ENCODE peak calls at places on chromosome 21, in eight cellular contexts. One of them, this sample, is unnamed.
A peak's percentile ranks its signal among the peaks of the same experiment; 100 is the strongest.

GRCh38 chr21:27251752-27252151 is 284.9 kb upstream of the ADAMTS5 start:
- DNase-seq in epithelial cell of esophagus: no peak
- DNase-seq in SHP77: no peak
- DNase-seq in GM03348: no peak
- DNase-seq in fibroblast of gingiva: no peak
- DNase-seq in NAMALWA: no peak
- DNase-seq in EH: no peak
- DNase-seq in GM23248: no peak
- DNase-seq in this sample: no peak

GRCh38 chr21:35641271-35642016 is 418.9 kb downstream of the SETD4 start:
- DNase-seq in epithelial cell of esophagus: no peak
- DNase-seq in SHP77: no peak
- DNase-seq in GM03348: peak; percentile 66
- DNase-seq in fibroblast of gingiva: peak; percentile 75
- DNase-seq in NAMALWA: no peak
- DNase-seq in EH: peak; percentile 89
- DNase-seq in GM23248: peak; percentile 69
- DNase-seq in this sample: no peak

GRCh38 chr21:16424331-16424749 is 694.6 kb downstream of the USP25 start:
- DNase-seq in epithelial cell of esophagus: peak; percentile 32
- DNase-seq in SHP77: no peak
- DNase-seq in GM03348: no peak
- DNase-seq in fibroblast of gingiva: no peak
- DNase-seq in NAMALWA: no peak
- DNase-seq in EH: no peak
- DNase-seq in GM23248: no peak
- DNase-seq in this sample: no peak

GRCh38 chr21:38661296-38662223 is 144.2 kb upstream of the ETS2 start:
- DNase-seq in epithelial cell of esophagus: peak; percentile 20
- DNase-seq in SHP77: no peak
- DNase-seq in GM03348: peak; percentile 79
- DNase-seq in fibroblast of gingiva: peak; percentile 43
- DNase-seq in NAMALWA: no peak
- DNase-seq in EH: peak; percentile 70
- DNase-seq in GM23248: peak; percentile 72
- DNase-seq in this sample: no peak

GRCh38 chr21:44947930-44948331 is 8.1 kb downstream of the SLX9 start:
- DNase-seq in epithelial cell of esophagus: no peak
- DNase-seq in SHP77: no peak
- DNase-seq in GM03348: no peak
- DNase-seq in fibroblast of gingiva: no peak
- DNase-seq in NAMALWA: no peak
- DNase-seq in EH: no peak
- DNase-seq in GM23248: no peak
- DNase-seq in this sample: no peak

GRCh38 chr21:34284613-34285160 is 79.1 kb upstream of the KCNE2 start:
- DNase-seq in epithelial cell of esophagus: no peak
- DNase-seq in SHP77: no peak
- DNase-seq in GM03348: no peak
- DNase-seq in fibroblast of gingiva: peak; percentile 69
- DNase-seq in NAMALWA: no peak
- DNase-seq in EH: peak; percentile 25
- DNase-seq in GM23248: no peak
- DNase-seq in this sample: no peak

GRCh38 chr21:43316156-43316845 is 110.6 kb downstream of the SIK1 start:
- DNase-seq in epithelial cell of esophagus: no peak
- DNase-seq in SHP77: no peak
- DNase-seq in GM03348: no peak
- DNase-seq in fibroblast of gingiva: no peak
- DNase-seq in NAMALWA: no peak
- DNase-seq in EH: no peak
- DNase-seq in GM23248: no peak
- DNase-seq in this sample: no peak

GRCh38 chr21:32096411-32096810 is 182.4 kb downstream of the MIS18A start:
- DNase-seq in epithelial cell of esophagus: no peak
- DNase-seq in SHP77: peak; percentile 11
- DNase-seq in GM03348: peak; percentile 54
- DNase-seq in fibroblast of gingiva: no peak
- DNase-seq in NAMALWA: peak; percentile 26
- DNase-seq in EH: peak; percentile 13
- DNase-seq in GM23248: peak; percentile 14
- DNase-seq in this sample: no peak

GRCh38 chr21:38286739-38287426 is 30.1 kb downstream of the KCNJ15 start:
- DNase-seq in epithelial cell of esophagus: no peak
- DNase-seq in SHP77: no peak
- DNase-seq in GM03348: peak; percentile 33
- DNase-seq in fibroblast of gingiva: no peak
- DNase-seq in NAMALWA: no peak
- DNase-seq in EH: peak; percentile 49
- DNase-seq in GM23248: no peak
- DNase-seq in this sample: no peak

GRCh38 chr21:45386336-45386727 is 18.6 kb upstream of the COL18A1 start:
- DNase-seq in epithelial cell of esophagus: no peak
- DNase-seq in SHP77: no peak
- DNase-seq in GM03348: no peak
- DNase-seq in fibroblast of gingiva: no peak
- DNase-seq in NAMALWA: no peak
- DNase-seq in EH: peak; percentile 60
- DNase-seq in GM23248: no peak
- DNase-seq in this sample: no peak

GRCh38 chr21:45019887-45020537 is 54.4 kb upstream of the ADARB1 start:
- DNase-seq in epithelial cell of esophagus: no peak
- DNase-seq in SHP77: no peak
- DNase-seq in GM03348: no peak
- DNase-seq in fibroblast of gingiva: no peak
- DNase-seq in NAMALWA: no peak
- DNase-seq in EH: no peak
- DNase-seq in GM23248: no peak
- DNase-seq in this sample: no peak

GRCh38 chr21:40186036-40186435 is 318.8 kb downstream of the PCP4 start:
- DNase-seq in epithelial cell of esophagus: no peak
- DNase-seq in SHP77: no peak
- DNase-seq in GM03348: no peak
- DNase-seq in fibroblast of gingiva: no peak
- DNase-seq in NAMALWA: no peak
- DNase-seq in EH: peak; percentile 80
- DNase-seq in GM23248: no peak
- DNase-seq in this sample: no peak

GRCh38 chr21:31618696-31619430 is 40.6 kb upstream of the SOD1 start:
- DNase-seq in epithelial cell of esophagus: peak; percentile 34
- DNase-seq in SHP77: no peak
- DNase-seq in GM03348: no peak
- DNase-seq in fibroblast of gingiva: no peak
- DNase-seq in NAMALWA: no peak
- DNase-seq in EH: no peak
- DNase-seq in GM23248: peak; percentile 14
- DNase-seq in this sample: no peak

GRCh38 chr21:42400525-42400924 is 3.2 kb upstream of the UBASH3A start:
- DNase-seq in epithelial cell of esophagus: peak; percentile 34
- DNase-seq in SHP77: no peak
- DNase-seq in GM03348: no peak
- DNase-seq in fibroblast of gingiva: no peak
- DNase-seq in NAMALWA: peak; percentile 60
- DNase-seq in EH: peak; percentile 24
- DNase-seq in GM23248: peak; percentile 26
- DNase-seq in this sample: no peak

GRCh38 chr21:34877485-34878128 is 171.5 kb downstream of the RUNX1 start:
- DNase-seq in epithelial cell of esophagus: peak; percentile 77
- DNase-seq in SHP77: no peak
- DNase-seq in GM03348: no peak
- DNase-seq in fibroblast of gingiva: no peak
- DNase-seq in NAMALWA: no peak
- DNase-seq in EH: no peak
- DNase-seq in GM23248: no peak
- DNase-seq in this sample: no peak

GRCh38 chr21:33132054-33132453 is 62.1 kb downstream of the OLIG1 start:
- DNase-seq in epithelial cell of esophagus: peak; percentile 10
- DNase-seq in SHP77: no peak
- DNase-seq in GM03348: no peak
- DNase-seq in fibroblast of gingiva: no peak
- DNase-seq in NAMALWA: peak; percentile 23
- DNase-seq in EH: no peak
- DNase-seq in GM23248: no peak
- DNase-seq in this sample: no peak

GRCh38 chr21:36909901-36910561 is 56.4 kb downstream of the HLCS start:
- DNase-seq in epithelial cell of esophagus: peak; percentile 96
- DNase-seq in SHP77: no peak
- DNase-seq in GM03348: peak; percentile 89
- DNase-seq in fibroblast of gingiva: peak; percentile 97
- DNase-seq in NAMALWA: no peak
- DNase-seq in EH: peak; percentile 98
- DNase-seq in GM23248: peak; percentile 97
- DNase-seq in this sample: peak; percentile 95

GRCh38 chr21:45147473-45148315 is 73.3 kb downstream of the ADARB1 start:
- DNase-seq in epithelial cell of esophagus: peak; percentile 51
- DNase-seq in SHP77: no peak
- DNase-seq in GM03348: no peak
- DNase-seq in fibroblast of gingiva: no peak
- DNase-seq in NAMALWA: no peak
- DNase-seq in EH: no peak
- DNase-seq in GM23248: peak; percentile 66
- DNase-seq in this sample: no peak

GRCh38 chr21:44331650-44332306 is 7.4 kb downstream of the CFAP410 start:
- DNase-seq in epithelial cell of esophagus: peak; percentile 19
- DNase-seq in SHP77: no peak
- DNase-seq in GM03348: no peak
- DNase-seq in fibroblast of gingiva: peak; percentile 31
- DNase-seq in NAMALWA: no peak
- DNase-seq in EH: peak; percentile 35
- DNase-seq in GM23248: peak; percentile 47
- DNase-seq in this sample: no peak

GRCh38 chr21:35220301-35220700 is 171.2 kb upstream of the RUNX1 start:
- DNase-seq in epithelial cell of esophagus: no peak
- DNase-seq in SHP77: no peak
- DNase-seq in GM03348: no peak
- DNase-seq in fibroblast of gingiva: peak; percentile 16
- DNase-seq in NAMALWA: no peak
- DNase-seq in EH: peak; percentile 82
- DNase-seq in GM23248: peak; percentile 67
- DNase-seq in this sample: no peak

GRCh38 chr21:44065428-44065827 is 41.8 kb upstream of the PWP2 start:
- DNase-seq in epithelial cell of esophagus: peak; percentile 63
- DNase-seq in SHP77: no peak
- DNase-seq in GM03348: no peak
- DNase-seq in fibroblast of gingiva: no peak
- DNase-seq in NAMALWA: peak; percentile 38
- DNase-seq in EH: peak; percentile 19
- DNase-seq in GM23248: no peak
- DNase-seq in this sample: no peak

GRCh38 chr21:21436012-21436545 is 437.9 kb downstream of the NCAM2 start:
- DNase-seq in epithelial cell of esophagus: no peak
- DNase-seq in SHP77: no peak
- DNase-seq in GM03348: peak; percentile 9
- DNase-seq in fibroblast of gingiva: peak; percentile 70
- DNase-seq in NAMALWA: no peak
- DNase-seq in EH: no peak
- DNase-seq in GM23248: peak; percentile 34
- DNase-seq in this sample: peak; percentile 18

GRCh38 chr21:45554477-45555175 is 12.4 kb upstream of the SLC19A1 start:
- DNase-seq in epithelial cell of esophagus: peak; percentile 63
- DNase-seq in SHP77: peak; percentile 12
- DNase-seq in GM03348: peak; percentile 94
- DNase-seq in fibroblast of gingiva: peak; percentile 49
- DNase-seq in NAMALWA: peak; percentile 78
- DNase-seq in EH: peak; percentile 63
- DNase-seq in GM23248: peak; percentile 75
- DNase-seq in this sample: no peak

GRCh38 chr21:33114276-33114675 is 44.3 kb downstream of the OLIG1 start:
- DNase-seq in epithelial cell of esophagus: no peak
- DNase-seq in SHP77: no peak
- DNase-seq in GM03348: no peak
- DNase-seq in fibroblast of gingiva: no peak
- DNase-seq in NAMALWA: no peak
- DNase-seq in EH: no peak
- DNase-seq in GM23248: no peak
- DNase-seq in this sample: no peak

GRCh38 chr21:36478207-36478701 is 1.7 kb downstream of the CLDN14 start:
- DNase-seq in epithelial cell of esophagus: peak; percentile 95
- DNase-seq in SHP77: no peak
- DNase-seq in GM03348: peak; percentile 85
- DNase-seq in fibroblast of gingiva: no peak
- DNase-seq in NAMALWA: no peak
- DNase-seq in EH: peak; percentile 96
- DNase-seq in GM23248: peak; percentile 91
- DNase-seq in this sample: peak; percentile 9

GRCh38 chr21:46431884-46432488 is 26.7 kb upstream of the DIP2A start:
- DNase-seq in epithelial cell of esophagus: no peak
- DNase-seq in SHP77: no peak
- DNase-seq in GM03348: no peak
- DNase-seq in fibroblast of gingiva: no peak
- DNase-seq in NAMALWA: no peak
- DNase-seq in EH: no peak
- DNase-seq in GM23248: no peak
- DNase-seq in this sample: no peak

GRCh38 chr21:42724226-42724920 is 71.0 kb downstream of the PDE9A start:
- DNase-seq in epithelial cell of esophagus: peak; percentile 59
- DNase-seq in SHP77: no peak
- DNase-seq in GM03348: peak; percentile 85
- DNase-seq in fibroblast of gingiva: peak; percentile 94
- DNase-seq in NAMALWA: no peak
- DNase-seq in EH: peak; percentile 77
- DNase-seq in GM23248: peak; percentile 90
- DNase-seq in this sample: peak; percentile 83

GRCh38 chr21:42309753-42310213 is 5.4 kb downstream of the TFF3 start:
- DNase-seq in epithelial cell of esophagus: peak; percentile 40
- DNase-seq in SHP77: peak; percentile 45
- DNase-seq in GM03348: peak; percentile 59
- DNase-seq in fibroblast of gingiva: no peak
- DNase-seq in NAMALWA: peak; percentile 74
- DNase-seq in EH: peak; percentile 21
- DNase-seq in GM23248: peak; percentile 29
- DNase-seq in this sample: no peak